ENCODE peak calls at places on chromosomes 3 and 15, in four cellular contexts. X is HepG2, T is mammary epithelial cell, Q is GM23248. P is an unnamed sample.

GRCh38 chr15:80643296-80643965 is 51.7 kb upstream of the ABHD17C start:
- DNase-seq in X (no peak), T (no peak), Q (peak), P (no peak)

GRCh38 chr3:51953445-51953844 is 1.7 kb upstream of the GPR62 start:
- DNase-seq in X (no peak), T (peak), Q (peak), P (no peak)

GRCh38 chr3:37579181-37579580 is 282.5 kb upstream of the CTDSPL start:
- DNase-seq in X (no peak), T (no peak), Q (no peak), P (no peak)

GRCh38 chr3:184259878-184260570 is 1.3 kb downstream of the CAMK2N2 start:
- DNase-seq in X (no peak), T (peak), Q (peak), P (no peak)

GRCh38 chr15:80456517-80457497 is 52.6 kb downstream of the ARNT2 start:
- DNase-seq in X (no peak), T (no peak), Q (peak), P (no peak)

GRCh38 chr15:67901922-67902321 is 62.1 kb upstream of the RNU6-1 start:
- DNase-seq in X (no peak), T (no peak), Q (no peak), P (no peak)

GRCh38 chr3:122890077-122890484 is 95.2 kb downstream of the SLC49A4 start:
- DNase-seq in X (no peak), T (peak), Q (peak), P (peak)

GRCh38 chr3:187025656-187026320 is 95.5 kb downstream of the ST6GAL1 start:
- DNase-seq in X (no peak), T (no peak), Q (no peak), P (peak)

GRCh38 chr3:126349611-126350501 is 7.4 kb downstream of the KLF15 start:
- DNase-seq in X (no peak), T (no peak), Q (no peak), P (no peak)

GRCh38 chr15:88813960-88814359 is 10.7 kb downstream of the ACAN start:
- DNase-seq in X (no peak), T (no peak), Q (no peak), P (no peak)

GRCh38 chr3:170724599-170724998 is 138.7 kb upstream of the SLC7A14 start:
- DNase-seq in X (no peak), T (peak), Q (peak), P (no peak)

DNA sequence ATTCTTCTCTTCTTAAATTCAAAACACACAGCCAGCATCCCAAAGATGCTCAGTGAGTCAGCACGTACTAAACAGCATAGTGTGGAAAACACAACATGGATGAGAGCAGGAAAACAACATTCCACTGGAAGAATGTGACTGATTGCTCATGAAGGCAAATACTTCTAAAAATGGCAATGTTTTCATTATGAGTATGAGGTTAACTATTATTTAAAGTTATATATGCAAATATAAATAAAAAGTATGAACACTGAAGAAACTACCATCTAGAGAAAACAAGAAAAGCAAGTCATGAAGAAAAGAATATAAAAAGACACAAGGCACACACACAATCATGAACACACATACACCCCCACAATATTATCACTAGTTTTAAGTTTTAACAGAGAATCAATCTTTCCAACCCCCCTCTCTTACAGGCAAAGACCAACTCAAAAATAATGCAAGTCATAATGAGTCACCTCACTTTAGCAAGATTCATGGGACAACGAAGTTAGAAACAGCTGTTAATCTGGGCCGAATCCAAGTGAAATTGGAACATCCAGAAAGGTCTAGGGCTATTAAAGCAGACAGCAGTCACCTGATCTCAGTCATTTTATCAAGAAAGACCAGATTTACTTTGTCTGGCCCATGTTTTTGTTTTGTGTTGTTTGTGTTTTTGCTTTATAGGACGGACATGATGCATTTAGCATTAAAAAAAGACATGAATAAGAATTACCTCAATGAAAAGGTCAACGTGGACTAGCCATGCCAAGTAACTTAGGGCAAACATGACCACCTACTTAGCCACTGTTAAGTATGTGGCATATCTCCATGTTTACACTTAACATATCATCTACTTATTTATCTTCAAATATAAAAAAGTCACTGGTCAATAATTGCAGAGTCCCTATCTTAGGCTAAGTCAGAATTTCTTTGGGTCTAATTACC is 18.1 kb downstream of the GBE1 start:
- DNase-seq in X (no peak), T (peak), Q (peak), P (no peak)
- H3K9ac ChIP-seq in X (no peak), T (peak), Q (peak), P (no peak)

GRCh38 chr3:39207361-39208192 is 15.2 kb upstream of the XIRP1 start:
- DNase-seq in X (no peak), T (no peak), Q (no peak), P (no peak)
- H3K27ac ChIP-seq in X (no peak), T (no peak), Q (no peak), P (no peak)

DNA sequence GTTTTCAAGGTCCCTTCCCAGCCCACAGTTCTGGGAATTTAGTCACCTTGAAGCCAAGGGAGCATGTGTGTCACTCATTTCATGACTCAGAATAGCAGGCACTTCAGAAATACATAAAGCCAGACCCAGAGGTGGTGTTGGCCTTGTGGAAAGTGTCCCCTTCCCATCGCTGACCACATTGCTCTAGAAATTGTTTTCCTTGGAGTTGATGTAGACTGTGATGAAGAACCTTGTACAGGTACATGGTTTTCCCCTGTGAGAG is 158.8 kb downstream of the SLCO3A1 start:
- DNase-seq in X (no peak), T (peak), Q (peak), P (no peak)
- H2AFZ ChIP-seq in X (no peak), T (peak), Q (peak), P (no peak)

DNA sequence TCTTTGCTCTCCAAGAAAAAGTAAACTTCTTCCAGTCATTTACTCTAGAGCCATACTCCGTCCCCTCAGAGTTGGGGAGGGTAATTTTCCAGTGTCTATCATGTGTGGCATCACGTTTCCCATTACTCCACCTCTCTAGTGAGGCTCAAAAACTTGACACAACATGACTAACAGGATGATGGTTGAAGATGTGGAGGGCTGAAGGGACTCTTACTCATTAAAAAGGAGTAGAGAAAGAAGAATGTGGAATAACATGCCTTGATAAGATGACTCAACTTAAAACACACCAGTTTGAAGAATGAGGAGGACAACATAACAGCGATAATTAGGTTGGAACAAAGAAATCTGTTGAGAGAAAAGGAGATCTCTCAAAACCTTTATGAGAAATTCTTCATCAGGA is 894.3 kb downstream of the OTOL1 start:
- DNase-seq in X (no peak), T (peak), Q (peak), P (no peak)
- H3K9ac ChIP-seq in X (no peak), T (peak), Q (peak), P (no peak)

GRCh38 chr3:45978348-45978747 is 17.3 kb downstream of the FYCO1 start:
- DNase-seq in X (no peak), T (peak), Q (no peak), P (no peak)
- H3K27ac ChIP-seq in X (no peak), T (no peak), Q (no peak), P (no peak)

GRCh38 chr3:148253713-148254112 is 444.0 kb upstream of the AGTR1 start:
- DNase-seq in X (no peak), T (no peak), Q (no peak), P (no peak)
- H2AFZ ChIP-seq in X (no peak), T (no peak), Q (no peak), P (no peak)

GRCh38 chr3:143507735-143508580 is 340.3 kb downstream of the SLC9A9 start:
- DNase-seq in X (no peak), T (peak), Q (peak), P (no peak)
- H3K9ac ChIP-seq in X (no peak), T (no peak), Q (no peak), P (no peak)

DNA sequence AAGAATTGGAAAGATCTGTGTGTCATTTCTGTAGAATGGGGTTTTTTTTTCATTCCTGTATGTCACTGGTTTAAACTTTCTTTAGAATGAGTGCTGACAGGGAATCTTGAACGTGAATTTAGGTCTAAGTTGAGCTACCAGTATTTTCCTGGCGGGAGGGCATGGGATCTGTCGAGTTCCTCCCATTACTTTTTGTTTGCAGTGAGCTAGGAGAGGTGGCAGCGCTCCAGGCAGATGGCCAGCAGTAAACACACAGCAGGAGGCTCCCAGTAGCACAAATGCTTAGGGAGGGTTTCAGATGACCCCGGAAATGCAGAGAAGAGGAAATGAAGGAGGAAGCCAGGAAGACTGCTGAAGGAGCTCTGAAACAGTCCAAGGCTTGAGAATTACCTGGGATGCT is 185.8 kb downstream of the PLCL2 start:
- DNase-seq in X (no peak), T (no peak), Q (peak), P (no peak)
- H3K27ac ChIP-seq in X (no peak), T (no peak), Q (no peak), P (no peak)

P was measured in Karpas-422.